ENCODE peak calls at places on chromosomes 1 and 21, in four cellular contexts. Q is stomach, T is breast epithelium, C is GM12891. I is an unnamed sample.

GRCh38 chr1:25676488-25676887 is 59.9 kb downstream of the MAN1C1 start:
- DNase-seq in Q (peak; percentile 40), T (no peak), C (no peak), I (no peak)

GRCh38 chr1:27176323-27176722 is 21.4 kb upstream of the SLC9A1 start:
- DNase-seq in Q (no peak), T (no peak), C (no peak), I (no peak)

GRCh38 chr1:55155522-55155921 is 59.6 kb downstream of the USP24 start:
- DNase-seq in Q (peak; percentile 34), T (no peak), C (no peak), I (no peak)

GRCh38 chr21:39666681-39667315 is 54.1 kb downstream of the B3GALT5 start:
- DNase-seq in Q (no peak), T (peak; percentile 42), C (no peak), I (no peak)

GRCh38 chr1:107862064-107862463 is 102.9 kb downstream of the VAV3 start:
- DNase-seq in Q (no peak), T (no peak), C (no peak), I (no peak)

GRCh38 chr1:235408503-235408960 is 41.3 kb downstream of the TBCE start:
- DNase-seq in Q (no peak), T (no peak), C (no peak), I (no peak)

GRCh38 chr1:91282695-91283420 is 121.8 kb downstream of the HFM1 start:
- DNase-seq in Q (peak; percentile 57), T (no peak), C (peak; percentile 23), I (no peak)

GRCh38 chr1:5754079-5754431 is 238.2 kb downstream of the NPHP4 start:
- DNase-seq in Q (no peak), T (no peak), C (no peak), I (no peak)

GRCh38 chr1:190373705-190374336 is 103.8 kb downstream of the BRINP3 start:
- DNase-seq in Q (no peak), T (no peak), C (no peak), I (no peak)

GRCh38 chr1:210920716-210921694 is 212.9 kb downstream of the KCNH1 start:
- DNase-seq in Q (no peak), T (no peak), C (no peak), I (no peak)

GRCh38 chr1:192170196-192170984 is 12.1 kb downstream of the RGS18 start:
- DNase-seq in Q (no peak), T (no peak), C (no peak), I (no peak)

GRCh38 chr1:102879439-102879993 is 228.8 kb downstream of the COL11A1 start:
- DNase-seq in Q (no peak), T (no peak), C (no peak), I (no peak)

GRCh38 chr21:31124005-31124404 is 85.7 kb upstream of the KRTAP19-8 start:
- DNase-seq in Q (no peak), T (no peak), C (no peak), I (no peak)

GRCh38 chr1:173301507-173301906 is 94.4 kb upstream of the TNFSF4 start:
- DNase-seq in Q (no peak), T (no peak), C (no peak), I (no peak)

GRCh38 chr1:76764638-76765572 is 102.4 kb upstream of the ST6GALNAC5 start:
- DNase-seq in Q (no peak), T (no peak), C (no peak), I (no peak)

GRCh38 chr1:88302843-88303486 is 381.1 kb upstream of the PKN2 start:
- DNase-seq in Q (no peak), T (no peak), C (no peak), I (no peak)

GRCh38 chr1:193786041-193786440 is 599.6 kb upstream of the B3GALT2 start:
- DNase-seq in Q (no peak), T (no peak), C (no peak), I (no peak)

GRCh38 chr1:151839457-151840409 is at the start of gene C2CD4D:
- DNase-seq in Q (peak; percentile 76), T (peak; percentile 88), C (no peak), I (no peak)

GRCh38 chr1:106278706-106279105 is 777.8 kb upstream of the PRMT6 start:
- DNase-seq in Q (no peak), T (no peak), C (no peak), I (no peak)

GRCh38 chr21:38993561-38993960 is 187.8 kb downstream of the ETS2 start:
- DNase-seq in Q (peak; percentile 59), T (peak; percentile 74), C (no peak), I (no peak)

GRCh38 chr1:217924924-217925323 is 293.8 kb downstream of the SPATA17 start:
- DNase-seq in Q (no peak), T (no peak), C (no peak), I (no peak)

GRCh38 chr1:58649555-58649954 is 50.3 kb downstream of the MYSM1 start:
- DNase-seq in Q (peak; percentile 55), T (no peak), C (no peak), I (no peak)

GRCh38 chr21:45306832-45307571 is 19.3 kb upstream of the POFUT2 start:
- DNase-seq in Q (peak; percentile 51), T (peak; percentile 57), C (no peak), I (no peak)

GRCh38 chr1:16960560-16961296 is 19.7 kb downstream of the MFAP2 start:
- DNase-seq in Q (peak; percentile 92), T (peak; percentile 32), C (peak; percentile 74), I (no peak)

GRCh38 chr21:42746593-42747266 is 93.3 kb downstream of the PDE9A start:
- DNase-seq in Q (peak; percentile 53), T (no peak), C (no peak), I (no peak)

GRCh38 chr1:51620470-51620869 is 3.6 kb downstream of the OSBPL9 start:
- DNase-seq in Q (no peak), T (no peak), C (no peak), I (no peak)

GRCh38 chr1:233719626-233720334 is 105.9 kb downstream of the KCNK1 start:
- DNase-seq in Q (no peak), T (no peak), C (no peak), I (peak; percentile 53)

GRCh38 chr21:9839011-9839661 is 682.2 kb upstream of the TPTE start:
- DNase-seq in Q (no peak), T (no peak), C (no peak), I (peak; percentile 93)

GRCh38 chr21:37230632-37231246 is 36.4 kb downstream of the VPS26C start:
- DNase-seq in Q (no peak), T (no peak), C (no peak), I (peak; percentile 70)

GRCh38 chr1:18326171-18326950 is 154.4 kb upstream of the KLHDC7A start:
- DNase-seq in Q (no peak), T (no peak), C (no peak), I (no peak)

GRCh38 chr1:203934027-203934426 is 72.6 kb downstream of the SNRPE start:
- DNase-seq in Q (no peak), T (no peak), C (no peak), I (no peak)

GRCh38 chr1:83619497-83619896 is 379.4 kb downstream of the TTLL7 start:
- DNase-seq in Q (no peak), T (no peak), C (no peak), I (no peak)

GRCh38 chr1:99816656-99817055 is 33.5 kb upstream of the AGL start:
- DNase-seq in Q (no peak), T (no peak), C (no peak), I (no peak)

GRCh38 chr1:19073311-19074186 is 117.1 kb upstream of the IFFO2 start:
- DNase-seq in Q (peak; percentile 86), T (peak; percentile 93), C (no peak), I (no peak)

GRCh38 chr1:229940689-229941088 is 126.3 kb upstream of the GALNT2 start:
- DNase-seq in Q (no peak), T (no peak), C (no peak), I (no peak)

DNA sequence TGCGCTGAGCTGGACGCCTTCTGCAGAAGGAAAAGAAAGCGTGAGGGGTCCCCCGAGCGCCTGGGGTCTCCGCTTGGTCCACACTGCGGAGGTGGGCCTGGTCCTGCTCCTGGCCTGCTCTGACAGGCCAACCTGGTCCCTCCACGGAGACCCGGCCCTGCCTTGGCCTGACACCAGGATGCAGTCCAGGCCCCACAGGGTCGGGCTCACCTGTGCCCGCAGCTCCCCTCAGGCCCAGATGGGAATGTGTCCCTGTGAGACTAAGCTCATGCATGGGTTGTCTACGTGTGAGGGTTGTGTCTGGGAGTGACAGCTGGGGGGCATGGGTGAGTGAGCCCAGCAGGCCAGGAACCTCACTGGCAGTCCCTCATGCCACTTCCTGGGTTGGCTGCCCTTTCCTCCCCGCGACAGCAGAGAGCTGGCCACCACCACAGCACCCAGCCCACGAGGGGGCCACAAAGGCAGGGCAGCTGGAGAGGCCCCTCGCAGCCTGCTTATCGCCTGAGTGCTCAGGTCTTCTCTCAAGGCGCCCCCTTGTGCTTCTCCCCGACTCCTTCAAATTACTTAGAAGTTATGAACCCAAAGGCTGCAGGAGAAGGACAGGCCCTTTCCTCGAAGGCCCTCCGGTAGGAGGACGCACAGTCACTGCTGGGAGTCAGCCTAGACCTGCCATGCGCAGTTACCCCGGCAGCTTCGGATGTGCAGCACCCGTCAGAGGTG is 41.1 kb downstream of the SLC45A1 start:
- DNase-seq in Q (no peak), T (no peak), C (no peak), I (no peak)
- TF ChIP-seq POLR2AphosphoS5 in Q (no peak), T (no peak), C (no peak), I (no peak)

GRCh38 chr1:12615916-12616708 is 1.9 kb downstream of the DHRS3 start:
- DNase-seq in Q (peak; percentile 85), T (no peak), C (no peak), I (no peak)
- TF ChIP-seq POLR2AphosphoS5 in Q (peak; percentile 92), T (no peak), C (no peak), I (peak; percentile 81)

GRCh38 chr1:111202707-111203623 is 2.5 kb upstream of the DENND2D start:
- DNase-seq in Q (no peak), T (no peak), C (no peak), I (peak; percentile 83)

GRCh38 chr1:111204923-111205723 is 4.7 kb upstream of the DENND2D start:
- DNase-seq in Q (no peak), T (no peak), C (no peak), I (no peak)

GRCh38 chr1:111205724-111206070 is 5.3 kb upstream of the DENND2D start:
- DNase-seq in Q (no peak), T (no peak), C (no peak), I (no peak)

GRCh38 chr1:111203681-111204210 is 3.3 kb upstream of the DENND2D start:
- DNase-seq in Q (peak; percentile 89), T (peak; percentile 75), C (peak; percentile 86), I (peak; percentile 94)

GRCh38 chr1:111204211-111204883 is 3.9 kb upstream of the DENND2D start:
- DNase-seq in Q (peak; percentile 83), T (peak; percentile 41), C (peak; percentile 69), I (no peak)
- TF ChIP-seq POLR2AphosphoS5 in Q (peak; percentile 80), T (peak; percentile 19), C (peak; percentile 28), I (no peak)

GRCh38 chr1:212295579-212295978 is 10.4 kb downstream of the PPP2R5A start:
- DNase-seq in Q (no peak), T (no peak), C (no peak), I (no peak)
- TF ChIP-seq POLR2AphosphoS5 in Q (no peak), T (no peak), C (no peak), I (no peak)

GRCh38 chr1:226679853-226680516 is 59.1 kb downstream of the ITPKB start:
- DNase-seq in Q (peak; percentile 87), T (peak; percentile 61), C (peak; percentile 45), I (peak; percentile 98)

GRCh38 chr1:226682841-226683800 is 56.0 kb downstream of the ITPKB start:
- DNase-seq in Q (no peak), T (no peak), C (no peak), I (no peak)

GRCh38 chr1:226680653-226681052 is 58.4 kb downstream of the ITPKB start:
- DNase-seq in Q (no peak), T (no peak), C (no peak), I (no peak)

GRCh38 chr1:226679303-226679702 is 59.8 kb downstream of the ITPKB start:
- DNase-seq in Q (no peak), T (no peak), C (no peak), I (no peak)

GRCh38 chr1:226681652-226682493 is 57.2 kb downstream of the ITPKB start:
- DNase-seq in Q (no peak), T (no peak), C (no peak), I (no peak)
- TF ChIP-seq POLR2AphosphoS5 in Q (no peak), T (no peak), C (no peak), I (no peak)

I was measured in esophagus muscularis mucosa.